ENCODE peak calls at places on chromosomes 13 and 19, in seven cellular contexts. R, Q, X, P, Z, D and U are unnamed samples. For H3K36me3, the result is how much of the 10 kb centered on the place peaks cover.

GRCh38 chr19:49212302-49212701 is 54.7 kb downstream of the TRPM4 start:
- DNase-seq in R (no peak), Q (no peak), X (no peak), P (no peak), Z (no peak), D (no peak), U (no peak)

GRCh38 chr13:84962141-84962750 is 837.0 kb downstream of the SLITRK6 start:
- DNase-seq in R (no peak), Q (no peak), X (no peak), P (no peak), Z (no peak), D (no peak), U (peak)

GRCh38 chr19:32891609-32892008 is 22.0 kb upstream of the SLC7A9 start:
- DNase-seq in R (no peak), Q (no peak), X (no peak), P (no peak), Z (no peak), D (no peak), U (no peak)

GRCh38 chr13:105962080-105962479 is 573.4 kb downstream of the EFNB2 start:
- DNase-seq in R (no peak), Q (no peak), X (no peak), P (no peak), Z (no peak), D (no peak), U (no peak)

GRCh38 chr13:87887459-87888123 is 216.4 kb downstream of the SLITRK5 start:
- DNase-seq in R (no peak), Q (no peak), X (no peak), P (no peak), Z (no peak), D (no peak), U (no peak)

GRCh38 chr13:103145476-103145875 is 79.3 kb upstream of the SLC10A2 start:
- DNase-seq in R (no peak), Q (no peak), X (no peak), P (no peak), Z (no peak), D (no peak), U (no peak)

GRCh38 chr13:96533408-96533807 is 443.5 kb downstream of the HS6ST3 start:
- DNase-seq in R (no peak), Q (no peak), X (no peak), P (no peak), Z (no peak), D (no peak), U (no peak)

GRCh38 chr13:64793592-64793991 is 2436.5 kb downstream of the PCDH9 start:
- DNase-seq in R (no peak), Q (no peak), X (no peak), P (no peak), Z (no peak), D (no peak), U (no peak)

GRCh38 chr19:14395710-14396338 is 14.6 kb downstream of the ADGRE5 start:
- DNase-seq in R (no peak), Q (no peak), X (no peak), P (no peak), Z (no peak), D (no peak), U (no peak)
- H3K36me3 ChIP-seq in R (under half), Q (under half), X (under half), P (under half), Z (under half), D (half or more), U (under half)

DNA sequence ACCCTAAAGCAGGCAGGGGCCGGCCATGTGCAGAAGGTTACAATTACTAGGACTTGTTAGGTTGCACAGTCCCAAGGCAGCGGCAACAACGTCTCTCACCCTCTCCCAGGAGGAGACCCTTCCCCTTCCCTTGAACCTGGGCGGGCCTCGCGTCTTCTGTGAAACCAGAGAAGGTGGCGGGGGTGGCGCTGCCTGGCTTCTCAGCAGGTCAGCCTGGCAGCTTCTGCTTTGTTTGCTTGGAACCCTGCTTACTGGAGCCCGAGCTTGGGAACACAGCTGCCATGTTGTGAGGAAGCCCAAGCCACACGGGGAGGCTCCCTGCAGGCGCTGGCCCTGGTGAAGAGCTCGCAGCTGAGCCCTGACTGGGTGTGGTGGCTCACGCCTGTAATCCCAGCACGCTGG is 15.5 kb downstream of the MKNK2 start:
- DNase-seq in R (no peak), Q (no peak), X (peak), P (peak), Z (no peak), D (no peak), U (no peak)
- H3K4me3 ChIP-seq in R (no peak), Q (no peak), X (no peak), P (no peak), Z (no peak), D (no peak), U (no peak)

GRCh38 chr19:18449552-18449951 is 11.6 kb upstream of the ISYNA1 start:
- DNase-seq in R (no peak), Q (no peak), X (no peak), P (peak), Z (no peak), D (no peak), U (no peak)
- H3K36me3 ChIP-seq in R (under half), Q (half or more), X (under half), P (under half), Z (under half), D (under half), U (under half)

DNA sequence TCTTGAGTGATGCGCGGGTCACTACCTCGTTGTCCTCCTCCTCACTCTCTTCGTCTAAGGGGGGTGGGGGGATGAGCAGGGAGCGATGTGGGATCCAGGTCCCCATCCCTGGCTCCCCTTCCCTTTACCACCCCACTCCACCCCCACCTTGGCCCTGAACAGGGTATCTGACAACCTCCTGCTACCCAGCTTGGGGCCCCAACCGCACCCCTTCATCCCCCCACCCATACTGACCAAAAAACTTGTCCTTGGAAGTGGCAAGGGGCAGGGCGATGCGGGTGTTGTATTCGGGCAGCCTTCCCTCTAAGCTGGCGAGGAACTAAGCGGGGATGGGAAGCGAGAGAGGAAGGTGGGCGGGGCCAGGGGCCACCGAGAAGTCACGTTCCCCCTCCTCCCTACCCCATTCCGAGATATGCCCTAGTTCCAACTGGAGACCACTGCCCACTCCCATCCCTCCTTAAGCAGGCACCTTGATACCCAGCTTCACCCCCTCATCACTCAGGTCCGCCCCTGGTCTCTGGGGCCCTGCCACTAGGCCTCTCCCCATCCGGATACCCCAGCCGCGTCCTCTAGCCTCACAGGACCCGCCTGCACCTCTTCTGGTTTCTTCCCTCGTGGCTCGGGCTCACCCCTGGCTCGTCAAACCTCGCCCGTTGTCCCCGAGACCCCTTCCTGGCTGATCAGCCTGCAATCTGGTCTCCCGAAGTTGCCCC is 1.9 kb upstream of the RGL3 start:
- DNase-seq in R (no peak), Q (no peak), X (no peak), P (peak), Z (no peak), D (no peak), U (peak)
- H3K4me3 ChIP-seq in R (peak), Q (no peak), X (no peak), P (no peak), Z (peak), D (no peak), U (peak)